ENCODE peak calls at places on chromosome 14, in seven cellular contexts. T, B, P, Q, O, L and U are unnamed samples.

GRCh38 chr14:71086571-71086970 is 179.3 kb downstream of the PCNX1 start:
- DNase-seq in Q (no peak), T (no peak), L (no peak), B (no peak), P (no peak), O (no peak), U (no peak)

GRCh38 chr14:28635387-28635786 is 131.2 kb upstream of the FOXG1 start:
- DNase-seq in B (peak), P (peak), O (no peak), Q (peak), T (peak), L (peak), U (no peak)

GRCh38 chr14:69101331-69101826 is 51.5 kb downstream of the DCAF5 start:
- DNase-seq in T (peak), Q (peak), B (peak), P (peak), O (no peak), L (peak), U (peak)

GRCh38 chr14:57755018-57755521 is 110.8 kb downstream of the SLC35F4 start:
- DNase-seq in Q (no peak), P (no peak), L (no peak), T (peak), B (no peak), O (no peak), U (no peak)

GRCh38 chr14:94392510-94392935 is 4.1 kb upstream of the SERPINA1 start:
- DNase-seq in T (peak), L (peak), B (peak), O (no peak), P (peak), Q (peak), U (no peak)

GRCh38 chr14:104979758-104980591 is 1.8 kb upstream of the AHNAK2 start:
- DNase-seq in B (peak), Q (no peak), P (peak), O (no peak), L (no peak), T (no peak), U (no peak)

GRCh38 chr14:103721334-103722120 is 5.9 kb downstream of the ZFYVE21 start:
- DNase-seq in Q (no peak), T (no peak), L (no peak), P (peak), B (peak), O (no peak), U (no peak)

GRCh38 chr14:99744199-99744872 is 48.9 kb upstream of the EML1 start:
- DNase-seq in P (peak), O (no peak), Q (peak), T (no peak), B (peak), L (no peak), U (no peak)

GRCh38 chr14:22177870-22178269 is 411.2 kb downstream of the DAD1 start:
- DNase-seq in P (no peak), Q (no peak), B (peak), T (no peak), O (no peak), L (no peak), U (no peak)

GRCh38 chr14:60634153-60634552 is 15.1 kb downstream of the SIX1 start:
- DNase-seq in T (no peak), P (no peak), Q (no peak), B (no peak), L (no peak), O (no peak), U (no peak)

GRCh38 chr14:99806040-99806439 is 12.8 kb downstream of the EML1 start:
- DNase-seq in P (no peak), Q (no peak), T (no peak), O (no peak), B (no peak), L (no peak), U (no peak)

GRCh38 chr14:70188292-70188607 is 501 bp downstream of the SLC8A3 start:
- DNase-seq in P (no peak), L (peak), Q (no peak), T (no peak), B (peak), O (no peak), U (no peak)

GRCh38 chr14:70448633-70449032 is 3.3 kb upstream of the ADAM21 start:
- DNase-seq in P (peak), L (no peak), O (no peak), B (no peak), Q (peak), T (no peak), U (no peak)

GRCh38 chr14:51082394-51082793 is 12.5 kb downstream of the TRIM9 start:
- DNase-seq in B (no peak), O (no peak), L (no peak), T (no peak), Q (peak), P (peak), U (no peak)

GRCh38 chr14:77339407-77339806 is 18.6 kb downstream of the GSTZ1 start:
- DNase-seq in B (no peak), L (no peak), T (no peak), P (peak), O (no peak), Q (peak), U (no peak)

GRCh38 chr14:38828183-38828877 is 274.7 kb downstream of the SEC23A start:
- DNase-seq in B (no peak), T (no peak), L (no peak), Q (no peak), O (no peak), P (no peak), U (no peak)

GRCh38 chr14:90397401-90398314 is 829 bp downstream of the CALM1 start:
- DNase-seq in T (peak), B (peak), Q (peak), P (no peak), O (peak), L (peak), U (peak)

GRCh38 chr14:67746927-67747326 is 45.2 kb downstream of the RDH12 start:
- DNase-seq in Q (no peak), L (peak), B (no peak), P (no peak), T (no peak), O (no peak), U (no peak)

GRCh38 chr14:93930296-93930988 is 3.3 kb downstream of the FAM181A start:
- DNase-seq in P (no peak), T (no peak), L (peak), Q (no peak), O (no peak), B (no peak), U (no peak)

GRCh38 chr14:96245710-96246534 is 10.1 kb upstream of the BDKRB1 start:
- DNase-seq in B (peak), L (no peak), Q (peak), T (no peak), P (peak), O (no peak), U (no peak)

GRCh38 chr14:68784298-68784910 is 8.5 kb downstream of the ZFP36L1 start:
- DNase-seq in Q (peak), P (peak), T (no peak), L (peak), B (peak), O (no peak), U (no peak)

GRCh38 chr14:58066115-58066514 is 85.9 kb downstream of the ARMH4 start:
- DNase-seq in Q (no peak), O (no peak), T (no peak), L (no peak), B (no peak), P (no peak), U (no peak)

GRCh38 chr14:98598576-98598975 is 673.4 kb downstream of the BCL11B start:
- DNase-seq in B (no peak), L (no peak), O (no peak), Q (no peak), P (no peak), T (no peak), U (no peak)